ENCODE peak calls at places on chromosomes 5 and 9, in ten cellular contexts. One of them, this sample, is unnamed. For H3K9me3, the result is how much of the 10 kb centered on the place peaks cover.

GRCh38 chr9:106936680-106937079 is 73.7 kb downstream of the ZNF462 start:
- DNase-seq in heart right ventricle: no peak
- DNase-seq in CD8-positive, alpha-beta T cell: no peak
- DNase-seq in prostate gland: no peak
- DNase-seq in psoas muscle: no peak
- DNase-seq in tibial nerve: no peak
- DNase-seq in breast epithelium: no peak
- DNase-seq in endodermal cell: no peak
- DNase-seq in K562: no peak
- DNase-seq in CD8-positive, alpha-beta memory T cell: no peak
- DNase-seq in this sample: no peak

GRCh38 chr5:95938766-95939165 is 22.9 kb downstream of the ELL2 start:
- DNase-seq in prostate gland: no peak
- DNase-seq in endodermal cell: no peak
- DNase-seq in psoas muscle: no peak
- DNase-seq in CD8-positive, alpha-beta T cell: no peak
- DNase-seq in CD8-positive, alpha-beta memory T cell: no peak
- DNase-seq in tibial nerve: no peak
- DNase-seq in K562: no peak
- DNase-seq in heart right ventricle: no peak
- DNase-seq in breast epithelium: no peak
- DNase-seq in this sample: no peak

GRCh38 chr9:80561526-80561925 is 989.8 kb downstream of the TLE4 start:
- DNase-seq in breast epithelium: no peak
- DNase-seq in tibial nerve: no peak
- DNase-seq in psoas muscle: no peak
- DNase-seq in prostate gland: no peak
- DNase-seq in K562: no peak
- DNase-seq in CD8-positive, alpha-beta memory T cell: no peak
- DNase-seq in heart right ventricle: no peak
- DNase-seq in CD8-positive, alpha-beta T cell: no peak
- DNase-seq in endodermal cell: no peak
- DNase-seq in this sample: no peak

GRCh38 chr9:5838884-5839571 is 6.1 kb upstream of the ERMP1 start:
- DNase-seq in prostate gland: no peak
- DNase-seq in tibial nerve: no peak
- DNase-seq in breast epithelium: no peak
- DNase-seq in heart right ventricle: no peak
- DNase-seq in CD8-positive, alpha-beta T cell: no peak
- DNase-seq in endodermal cell: peak
- DNase-seq in K562: peak
- DNase-seq in CD8-positive, alpha-beta memory T cell: no peak
- DNase-seq in psoas muscle: no peak
- DNase-seq in this sample: no peak

GRCh38 chr9:110640736-110641135 is 27.9 kb upstream of the MUSK start:
- DNase-seq in CD8-positive, alpha-beta T cell: no peak
- DNase-seq in tibial nerve: no peak
- DNase-seq in CD8-positive, alpha-beta memory T cell: no peak
- DNase-seq in heart right ventricle: no peak
- DNase-seq in endodermal cell: no peak
- DNase-seq in K562: no peak
- DNase-seq in breast epithelium: no peak
- DNase-seq in psoas muscle: no peak
- DNase-seq in prostate gland: no peak
- DNase-seq in this sample: no peak

GRCh38 chr5:39476466-39477215 is 51.9 kb upstream of the DAB2 start:
- DNase-seq in psoas muscle: no peak
- DNase-seq in CD8-positive, alpha-beta memory T cell: no peak
- DNase-seq in tibial nerve: no peak
- DNase-seq in breast epithelium: no peak
- DNase-seq in heart right ventricle: no peak
- DNase-seq in prostate gland: no peak
- DNase-seq in endodermal cell: no peak
- DNase-seq in K562: no peak
- DNase-seq in CD8-positive, alpha-beta T cell: no peak
- DNase-seq in this sample: no peak

GRCh38 chr9:104280711-104281110 is 186.6 kb downstream of the SMC2 start:
- DNase-seq in psoas muscle: no peak
- DNase-seq in breast epithelium: no peak
- DNase-seq in tibial nerve: no peak
- DNase-seq in prostate gland: no peak
- DNase-seq in K562: no peak
- DNase-seq in heart right ventricle: no peak
- DNase-seq in endodermal cell: no peak
- DNase-seq in CD8-positive, alpha-beta memory T cell: no peak
- DNase-seq in CD8-positive, alpha-beta T cell: no peak
- DNase-seq in this sample: no peak

GRCh38 chr9:69313175-69313574 is 11.8 kb upstream of the ENTREP1 start:
- DNase-seq in heart right ventricle: no peak
- DNase-seq in prostate gland: no peak
- DNase-seq in endodermal cell: no peak
- DNase-seq in CD8-positive, alpha-beta T cell: no peak
- DNase-seq in psoas muscle: no peak
- DNase-seq in K562: no peak
- DNase-seq in breast epithelium: no peak
- DNase-seq in tibial nerve: no peak
- DNase-seq in CD8-positive, alpha-beta memory T cell: no peak
- DNase-seq in this sample: no peak

GRCh38 chr5:91885291-91886265 is 502.5 kb upstream of the ARRDC3 start:
- DNase-seq in heart right ventricle: no peak
- DNase-seq in K562: no peak
- DNase-seq in tibial nerve: no peak
- DNase-seq in breast epithelium: no peak
- DNase-seq in CD8-positive, alpha-beta T cell: no peak
- DNase-seq in endodermal cell: no peak
- DNase-seq in CD8-positive, alpha-beta memory T cell: no peak
- DNase-seq in prostate gland: no peak
- DNase-seq in psoas muscle: no peak
- DNase-seq in this sample: no peak

GRCh38 chr5:151825445-151825844 is 53.7 kb downstream of the G3BP1 start:
- DNase-seq in tibial nerve: peak
- DNase-seq in breast epithelium: no peak
- DNase-seq in heart right ventricle: no peak
- DNase-seq in endodermal cell: peak
- DNase-seq in prostate gland: peak
- DNase-seq in K562: peak
- DNase-seq in CD8-positive, alpha-beta T cell: peak
- DNase-seq in CD8-positive, alpha-beta memory T cell: peak
- DNase-seq in psoas muscle: no peak
- DNase-seq in this sample: peak

GRCh38 chr5:178432421-178433272 is 157.5 kb downstream of the COL23A1 start:
- DNase-seq in tibial nerve: no peak
- DNase-seq in CD8-positive, alpha-beta memory T cell: no peak
- DNase-seq in endodermal cell: peak
- DNase-seq in heart right ventricle: no peak
- DNase-seq in CD8-positive, alpha-beta T cell: no peak
- DNase-seq in K562: no peak
- DNase-seq in prostate gland: no peak
- DNase-seq in breast epithelium: no peak
- DNase-seq in psoas muscle: no peak
- DNase-seq in this sample: no peak
- H3K9me3 ChIP-seq in tibial nerve: under half
- H3K9me3 ChIP-seq in CD8-positive, alpha-beta memory T cell: under half
- H3K9me3 ChIP-seq in endodermal cell: under half
- H3K9me3 ChIP-seq in heart right ventricle: under half
- H3K9me3 ChIP-seq in CD8-positive, alpha-beta T cell: under half
- H3K9me3 ChIP-seq in K562: under half
- H3K9me3 ChIP-seq in prostate gland: under half
- H3K9me3 ChIP-seq in breast epithelium: under half
- H3K9me3 ChIP-seq in psoas muscle: under half
- H3K9me3 ChIP-seq in this sample: under half

DNA sequence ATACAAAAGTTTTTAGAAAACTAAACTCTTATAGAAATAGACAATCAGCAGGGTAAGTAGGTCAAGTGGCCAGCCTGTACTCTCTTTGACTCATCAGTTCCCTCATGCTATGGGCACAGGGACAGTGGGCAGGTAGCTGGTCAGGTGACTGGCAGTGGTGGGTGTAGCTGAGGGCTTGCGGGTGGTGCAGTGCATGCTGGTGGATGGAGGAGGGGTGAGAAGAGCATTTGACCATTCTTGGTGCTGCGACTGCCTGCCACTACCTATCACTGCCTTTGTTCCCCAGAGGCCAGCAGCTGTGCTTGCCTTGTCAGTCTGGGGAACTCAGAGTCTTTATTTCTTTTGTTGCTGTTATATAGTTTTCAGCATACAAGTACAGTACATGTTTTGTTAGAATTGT is 12.8 kb downstream of the RCL1 start:
- DNase-seq in CD8-positive, alpha-beta memory T cell: no peak
- DNase-seq in K562: no peak
- DNase-seq in prostate gland: no peak
- DNase-seq in CD8-positive, alpha-beta T cell: no peak
- DNase-seq in endodermal cell: no peak
- DNase-seq in breast epithelium: no peak
- DNase-seq in heart right ventricle: no peak
- DNase-seq in psoas muscle: peak
- DNase-seq in tibial nerve: no peak
- DNase-seq in this sample: no peak
- H3K9me3 ChIP-seq in CD8-positive, alpha-beta memory T cell: under half
- H3K9me3 ChIP-seq in K562: under half
- H3K9me3 ChIP-seq in prostate gland: under half
- H3K9me3 ChIP-seq in CD8-positive, alpha-beta T cell: under half
- H3K9me3 ChIP-seq in endodermal cell: under half
- H3K9me3 ChIP-seq in breast epithelium: under half
- H3K9me3 ChIP-seq in heart right ventricle: under half
- H3K9me3 ChIP-seq in psoas muscle: under half
- H3K9me3 ChIP-seq in tibial nerve: under half
- H3K9me3 ChIP-seq in this sample: under half

GRCh38 chr5:82290908-82291307 is 12.8 kb upstream of the RPS23 start:
- DNase-seq in tibial nerve: no peak
- DNase-seq in breast epithelium: no peak
- DNase-seq in CD8-positive, alpha-beta memory T cell: no peak
- DNase-seq in psoas muscle: no peak
- DNase-seq in heart right ventricle: no peak
- DNase-seq in K562: no peak
- DNase-seq in prostate gland: no peak
- DNase-seq in endodermal cell: no peak
- DNase-seq in CD8-positive, alpha-beta T cell: no peak
- DNase-seq in this sample: no peak
- H3K9me3 ChIP-seq in tibial nerve: under half
- H3K9me3 ChIP-seq in breast epithelium: under half
- H3K9me3 ChIP-seq in CD8-positive, alpha-beta memory T cell: under half
- H3K9me3 ChIP-seq in psoas muscle: under half
- H3K9me3 ChIP-seq in heart right ventricle: under half
- H3K9me3 ChIP-seq in K562: under half
- H3K9me3 ChIP-seq in prostate gland: under half
- H3K9me3 ChIP-seq in endodermal cell: under half
- H3K9me3 ChIP-seq in CD8-positive, alpha-beta T cell: under half
- H3K9me3 ChIP-seq in this sample: under half

DNA sequence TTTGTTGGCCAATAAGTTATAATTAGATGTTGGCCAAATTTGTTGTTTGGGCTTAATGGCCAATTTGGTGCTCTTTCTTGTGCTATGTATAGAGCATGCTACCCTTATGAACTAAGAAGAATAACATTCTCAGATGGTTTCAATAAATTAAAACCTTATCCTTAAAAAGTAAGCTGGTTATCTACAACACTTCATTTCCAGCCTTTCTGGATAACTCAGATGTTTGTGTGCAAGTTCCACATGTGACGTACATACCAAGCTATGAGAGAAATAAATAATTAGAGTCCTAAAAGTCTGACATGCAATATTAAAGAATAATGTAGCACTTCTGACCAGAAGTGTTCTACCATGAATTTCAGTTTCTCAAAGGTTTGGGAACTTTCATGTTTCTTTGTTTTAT is 11.7 kb downstream of the MTREX start:
- DNase-seq in endodermal cell: no peak
- DNase-seq in psoas muscle: no peak
- DNase-seq in heart right ventricle: no peak
- DNase-seq in tibial nerve: no peak
- DNase-seq in K562: no peak
- DNase-seq in breast epithelium: no peak
- DNase-seq in CD8-positive, alpha-beta memory T cell: no peak
- DNase-seq in prostate gland: no peak
- DNase-seq in CD8-positive, alpha-beta T cell: no peak
- DNase-seq in this sample: no peak
- H3K9me3 ChIP-seq in endodermal cell: under half
- H3K9me3 ChIP-seq in psoas muscle: under half
- H3K9me3 ChIP-seq in heart right ventricle: under half
- H3K9me3 ChIP-seq in tibial nerve: under half
- H3K9me3 ChIP-seq in K562: under half
- H3K9me3 ChIP-seq in breast epithelium: under half
- H3K9me3 ChIP-seq in CD8-positive, alpha-beta memory T cell: under half
- H3K9me3 ChIP-seq in prostate gland: under half
- H3K9me3 ChIP-seq in CD8-positive, alpha-beta T cell: under half
- H3K9me3 ChIP-seq in this sample: under half

This sample was measured in T-helper 17 cell.